ENCODE peak calls at places on chromosome 11, in six cellular contexts. T is IMR-90, R is H9, A is H1, D is mesenchymal stem cell, S is trophoblast cell. Z is an unnamed sample.

GRCh38 chr11:10561947-10562346 is 6.5 kb downstream of the LYVE1 start:
- DNase-seq in S (no peak), D (no peak), R (no peak), A (no peak), T (no peak), Z (no peak)

GRCh38 chr11:122784325-122785155 is 53.8 kb upstream of the CRTAM start:
- DNase-seq in D (peak), S (peak), A (no peak), R (no peak), T (peak), Z (no peak)

GRCh38 chr11:63763506-63764200 is 4.9 kb downstream of the ZFTA start:
- DNase-seq in T (no peak), D (no peak), A (peak), S (no peak), R (peak), Z (peak)

GRCh38 chr11:94760296-94760695 is 7.9 kb upstream of the AMOTL1 start:
- DNase-seq in R (no peak), A (no peak), S (peak), D (no peak), T (no peak), Z (no peak)

GRCh38 chr11:100639140-100639539 is 47.9 kb upstream of the ARHGAP42 start:
- DNase-seq in S (no peak), A (no peak), D (peak), T (peak), R (no peak), Z (no peak)

GRCh38 chr11:62984451-62984991 is at the start of gene SLC22A6:
- DNase-seq in S (no peak), A (no peak), R (no peak), D (no peak), T (no peak), Z (no peak)

GRCh38 chr11:16111690-16112089 is 244.7 kb downstream of the SOX6 start:
- DNase-seq in T (no peak), D (no peak), R (no peak), A (peak), S (peak), Z (no peak)

GRCh38 chr11:28922351-28922981 is 814.3 kb downstream of the METTL15 start:
- DNase-seq in T (peak), A (no peak), D (no peak), S (no peak), R (no peak), Z (no peak)

GRCh38 chr11:26335903-26336302 is 4.0 kb downstream of the ANO3 start:
- DNase-seq in D (no peak), S (no peak), A (no peak), R (no peak), T (no peak), Z (no peak)

GRCh38 chr11:419248-420005 is 4.6 kb upstream of the SIGIRR start:
- DNase-seq in A (peak), T (no peak), D (no peak), S (no peak), R (no peak), Z (no peak)

GRCh38 chr11:64564947-64565889 is 25.8 kb upstream of the SLC22A12 start:
- DNase-seq in R (peak), S (no peak), D (no peak), T (no peak), A (peak), Z (no peak)

GRCh38 chr11:123640677-123641494 is 13.5 kb downstream of the SCN3B start:
- DNase-seq in A (peak), S (no peak), T (peak), D (peak), R (peak), Z (peak)

GRCh38 chr11:106271686-106272085 is 194.2 kb downstream of the AASDHPPT start:
- DNase-seq in A (no peak), S (no peak), T (peak), R (no peak), D (no peak), Z (no peak)

GRCh38 chr11:126159719-126160344 is 51.6 kb downstream of the RPUSD4 start:
- DNase-seq in R (peak), S (no peak), D (no peak), A (peak), T (no peak), Z (no peak)
- H2AFZ ChIP-seq in R (no peak), S (no peak), D (no peak), A (no peak), T (no peak), Z (no peak)

GRCh38 chr11:73271936-73272679 is at the start of gene P2RY6:
- DNase-seq in T (peak), D (peak), R (peak), A (no peak), S (peak), Z (no peak)

GRCh38 chr11:73274722-73275380 is 2.7 kb downstream of the P2RY6 start:
- DNase-seq in T (no peak), R (peak), D (no peak), S (no peak), A (no peak), Z (no peak)

GRCh38 chr11:73270855-73271477 is 1.2 kb upstream of the P2RY6 start:
- DNase-seq in T (no peak), D (no peak), A (no peak), R (peak), S (no peak), Z (no peak)

GRCh38 chr11:73273246-73273890 is 1.2 kb downstream of the P2RY6 start:
- DNase-seq in S (no peak), D (no peak), T (no peak), A (no peak), R (no peak), Z (no peak)

DNA sequence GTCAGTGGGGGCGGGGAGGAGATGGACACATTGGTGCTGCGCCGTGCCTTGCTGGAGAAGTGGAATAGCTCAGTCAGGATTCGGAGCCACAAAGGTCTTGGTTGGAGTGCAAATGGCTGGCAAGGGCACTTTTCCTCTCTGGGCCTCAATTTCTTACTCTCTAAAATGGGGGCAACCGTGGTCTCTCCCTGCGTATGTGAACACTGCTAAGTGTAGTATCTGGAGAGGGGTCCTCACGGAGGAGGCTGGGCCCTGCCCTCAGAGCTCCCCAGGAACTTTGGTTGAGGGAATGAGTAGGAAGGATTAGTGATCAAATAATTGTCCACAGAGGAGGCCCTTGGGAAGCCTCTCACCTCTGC is 521 bp downstream of the P2RY6 start:
- DNase-seq in T (no peak), R (no peak), A (no peak), S (no peak), D (no peak), Z (no peak)
- H4K91ac ChIP-seq in T (no peak), R (no peak), A (no peak), S (peak), D (peak), Z (no peak)

DNA sequence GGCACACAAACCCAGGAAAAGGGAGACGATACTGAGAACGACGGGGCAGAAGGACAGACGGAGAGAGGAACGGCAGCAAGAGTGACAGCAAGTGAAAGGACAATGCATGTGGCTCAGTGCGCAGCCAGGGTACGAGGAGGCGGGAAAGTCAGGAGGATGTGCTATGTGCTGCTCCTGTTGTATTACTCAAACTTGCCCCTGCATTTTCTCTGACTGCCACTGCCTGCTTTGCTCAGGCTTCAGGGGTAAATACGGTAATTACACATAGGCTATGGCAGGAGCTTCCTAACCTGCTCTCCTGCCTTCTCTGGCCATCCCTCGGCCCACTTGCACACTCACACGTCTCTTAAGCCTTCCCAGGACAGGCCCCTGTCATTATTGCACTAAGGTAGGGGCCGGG is 94.8 kb downstream of the FEZ1 start:
- DNase-seq in T (no peak), A (no peak), D (no peak), R (no peak), S (no peak), Z (no peak)
- H2AFZ ChIP-seq in T (no peak), A (no peak), D (no peak), R (no peak), S (no peak), Z (no peak)

GRCh38 chr11:44753965-44754645 is 27.3 kb downstream of the TSPAN18 start:
- DNase-seq in S (no peak), T (no peak), D (no peak), A (no peak), R (peak), Z (no peak)

GRCh38 chr11:44752262-44752661 is 25.5 kb downstream of the TSPAN18 start:
- DNase-seq in R (no peak), A (no peak), D (no peak), T (no peak), S (no peak), Z (no peak)

GRCh38 chr11:44750440-44751005 is 23.8 kb downstream of the TSPAN18 start:
- DNase-seq in D (no peak), S (no peak), T (no peak), R (no peak), A (peak), Z (no peak)

GRCh38 chr11:44751066-44751465 is 24.3 kb downstream of the TSPAN18 start:
- DNase-seq in D (no peak), R (peak), A (no peak), S (no peak), T (no peak), Z (no peak)

DNA sequence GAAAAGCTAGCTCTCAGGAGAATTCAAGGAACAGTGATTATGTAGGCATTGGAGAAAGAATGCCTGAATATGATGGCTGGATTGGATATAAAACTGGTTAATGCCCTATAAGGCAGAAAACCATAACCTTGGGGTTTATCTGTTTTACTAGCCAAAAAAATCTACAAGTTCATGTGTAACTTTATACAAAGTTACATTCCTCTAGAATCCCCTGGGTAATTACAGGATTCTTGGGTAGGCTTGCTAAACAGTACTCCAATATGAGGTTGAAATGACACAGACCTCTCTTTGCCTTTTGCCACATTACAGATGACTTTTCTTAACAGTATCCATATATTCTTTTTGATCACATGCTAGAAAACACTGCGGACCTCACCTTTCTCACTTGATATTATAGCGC is 26.0 kb downstream of the TSPAN18 start:
- DNase-seq in T (no peak), R (no peak), D (no peak), S (no peak), A (no peak), Z (no peak)
- H4K91ac ChIP-seq in T (no peak), R (no peak), D (no peak), S (no peak), A (no peak), Z (no peak)

DNA sequence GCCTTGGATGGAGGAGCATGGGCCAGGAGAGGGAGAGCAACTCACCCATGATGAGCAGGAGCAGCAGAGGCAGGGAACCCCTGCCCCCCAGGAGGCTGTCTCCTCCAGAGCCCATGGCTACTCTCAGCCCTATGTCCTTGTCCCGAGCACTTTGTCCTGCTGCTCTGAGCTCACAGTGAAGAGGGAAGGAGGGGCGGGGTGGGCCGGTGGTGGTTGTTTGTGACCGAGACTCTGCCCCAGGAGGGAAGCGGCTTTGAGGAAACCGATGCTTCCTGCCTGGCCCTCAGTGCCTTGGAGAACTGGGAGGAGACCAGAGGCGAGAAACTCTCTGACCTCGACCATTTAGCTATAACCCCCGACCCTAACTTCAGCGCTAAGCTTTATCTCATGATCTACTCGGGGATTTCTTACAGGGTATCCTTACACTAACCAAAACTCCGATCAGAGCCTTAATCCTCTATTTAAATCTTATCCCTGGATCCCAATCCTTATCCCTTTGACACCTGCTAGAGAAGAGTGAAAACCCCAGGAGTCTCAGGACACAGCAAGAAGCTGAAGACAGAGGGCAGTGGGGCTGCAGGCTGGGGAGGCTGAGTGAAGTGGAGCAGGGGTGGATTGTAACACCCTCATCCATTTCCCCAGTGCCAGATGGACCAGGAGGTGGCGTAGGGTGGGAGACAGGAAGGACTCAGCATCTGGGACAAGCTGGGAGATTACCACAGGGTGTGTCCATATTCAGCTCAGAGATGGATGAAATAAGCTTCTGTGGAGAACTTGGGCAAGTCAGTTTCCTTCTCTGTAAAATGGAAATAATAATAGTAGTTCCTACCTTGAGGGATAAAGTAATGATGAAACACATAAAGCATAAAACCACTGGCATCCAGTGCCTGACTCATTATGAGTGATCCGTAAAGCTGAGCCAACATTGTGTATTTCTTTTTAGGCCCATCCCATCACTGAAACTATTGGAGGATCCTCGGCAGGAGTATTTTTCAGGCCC is at the start of gene ROBO4:
- DNase-seq in T (peak), R (peak), D (peak), S (no peak), A (peak), Z (no peak)
- H2AFZ ChIP-seq in T (peak), R (no peak), D (peak), S (no peak), A (peak), Z (peak)

DNA sequence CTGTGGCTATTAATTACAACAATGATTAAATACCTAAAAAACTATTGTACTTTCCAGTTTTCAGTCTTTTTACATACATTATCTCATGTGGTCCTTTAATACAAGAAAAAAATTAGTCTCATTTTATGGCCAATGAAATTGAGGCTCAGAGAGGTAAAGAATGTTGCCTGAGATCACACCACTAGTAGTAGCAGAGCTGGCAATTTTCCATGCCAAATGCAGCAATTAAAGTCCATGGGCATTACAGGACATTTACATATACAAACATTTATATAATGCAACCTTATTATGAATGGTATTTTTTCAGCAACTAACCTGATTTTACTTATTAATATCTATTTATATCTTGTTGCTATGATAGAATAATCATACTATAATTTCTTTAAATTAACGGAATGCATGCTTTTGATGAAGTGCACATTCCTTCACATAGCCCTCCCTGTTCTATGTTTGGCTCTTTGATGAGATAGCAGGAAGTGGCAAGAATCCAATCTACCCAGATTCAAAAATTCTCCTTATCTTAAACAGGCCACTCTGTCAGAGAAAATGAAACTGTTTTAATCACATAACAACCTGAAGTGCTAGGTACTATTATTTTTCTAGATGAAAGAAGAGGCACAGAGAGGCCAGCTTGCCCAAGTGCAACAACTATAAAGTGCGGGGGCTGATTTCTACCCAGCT is 120.9 kb upstream of the LDLRAD3 start:
- DNase-seq in T (peak), S (no peak), R (no peak), A (no peak), D (no peak), Z (no peak)
- H4K91ac ChIP-seq in T (no peak), S (no peak), R (no peak), A (no peak), D (no peak), Z (no peak)

GRCh38 chr11:73645972-73646631 is at the start of gene PLEKHB1:
- DNase-seq in D (no peak), S (no peak), R (peak), T (no peak), A (peak), Z (peak)
- H2AFZ ChIP-seq in D (peak), S (no peak), R (no peak), T (peak), A (peak), Z (peak)